ENCODE peak calls at places on chromosomes 1 and 21, in eight cellular contexts. M, S, D, R, J, G, N and U are unnamed samples.

GRCh38 chr1:116538527-116538926 is 32.3 kb downstream of the CD58 start:
- DNase-seq in M (no peak), S (no peak), D (no peak), R (no peak), J (no peak), G (no peak), N (peak; percentile 15), U (no peak)

GRCh38 chr1:99348375-99349132 is 84.3 kb downstream of the PLPPR4 start:
- DNase-seq in M (no peak), S (no peak), D (no peak), R (no peak), J (no peak), G (no peak), N (no peak), U (no peak)

GRCh38 chr1:19365711-19366110 is 53.6 kb downstream of the SLC66A1 start:
- DNase-seq in M (no peak), S (no peak), D (no peak), R (no peak), J (no peak), G (no peak), N (no peak), U (no peak)

GRCh38 chr1:155167166-155168104 is 5.7 kb downstream of the KRTCAP2 start:
- DNase-seq in M (peak; percentile 94), S (peak; percentile 50), D (peak; percentile 92), R (peak; percentile 89), J (peak; percentile 94), G (peak; percentile 96), N (peak; percentile 89), U (peak; percentile 95)

GRCh38 chr21:16408280-16408669 is 678.5 kb downstream of the USP25 start:
- DNase-seq in M (no peak), S (no peak), D (no peak), R (no peak), J (no peak), G (no peak), N (no peak), U (no peak)

GRCh38 chr1:201999625-202000238 is 10.7 kb upstream of the ELF3 start:
- DNase-seq in M (no peak), S (no peak), D (peak; percentile 55), R (peak; percentile 76), J (peak; percentile 49), G (peak; percentile 37), N (no peak), U (no peak)

GRCh38 chr1:47759581-47760247 is 237.5 kb downstream of the TRABD2B start:
- DNase-seq in M (no peak), S (no peak), D (no peak), R (no peak), J (peak; percentile 3), G (peak; percentile 25), N (no peak), U (no peak)

GRCh38 chr1:60678381-60678780 is 404.0 kb upstream of the NFIA start:
- DNase-seq in M (no peak), S (no peak), D (no peak), R (no peak), J (no peak), G (no peak), N (no peak), U (no peak)

GRCh38 chr1:93448983-93449805 is 1.3 kb downstream of the FNBP1L start:
- DNase-seq in M (no peak), S (peak; percentile 84), D (peak; percentile 56), R (peak; percentile 44), J (peak; percentile 70), G (no peak), N (no peak), U (no peak)

GRCh38 chr21:41458121-41458520 is 32.1 kb downstream of the MX1 start:
- DNase-seq in M (no peak), S (no peak), D (no peak), R (no peak), J (no peak), G (no peak), N (no peak), U (no peak)

GRCh38 chr1:207691006-207691405 is 46.1 kb downstream of the CR1L start:
- DNase-seq in M (no peak), S (no peak), D (no peak), R (no peak), J (no peak), G (no peak), N (no peak), U (no peak)

GRCh38 chr1:21885236-21886037 is 51.7 kb downstream of the HSPG2 start:
- DNase-seq in M (no peak), S (no peak), D (no peak), R (no peak), J (no peak), G (peak; percentile 63), N (no peak), U (no peak)

GRCh38 chr1:172999349-172999748 is 51.4 kb downstream of the TNFSF18 start:
- DNase-seq in M (no peak), S (no peak), D (no peak), R (no peak), J (no peak), G (no peak), N (no peak), U (no peak)

GRCh38 chr1:59013276-59013927 is 229.6 kb upstream of the JUN start:
- DNase-seq in M (peak; percentile 85), S (peak; percentile 68), D (peak; percentile 57), R (no peak), J (peak; percentile 62), G (peak; percentile 82), N (no peak), U (no peak)

GRCh38 chr1:91732291-91732953 is 153.5 kb downstream of the TGFBR3 start:
- DNase-seq in M (peak; percentile 78), S (no peak), D (no peak), R (no peak), J (no peak), G (no peak), N (peak; percentile 66), U (no peak)

GRCh38 chr1:44835738-44836675 is 7.0 kb downstream of the PTCH2 start:
- DNase-seq in M (peak; percentile 87), S (no peak), D (peak; percentile 88), R (peak; percentile 83), J (peak; percentile 90), G (peak; percentile 95), N (peak; percentile 77), U (no peak)

GRCh38 chr1:210291786-210292275 is 36.9 kb upstream of the HHAT start:
- DNase-seq in M (peak; percentile 76), S (no peak), D (no peak), R (peak; percentile 83), J (no peak), G (no peak), N (no peak), U (no peak)

GRCh38 chr1:56404561-56405030 is 174.8 kb downstream of the PLPP3 start:
- DNase-seq in M (no peak), S (no peak), D (no peak), R (no peak), J (no peak), G (no peak), N (no peak), U (no peak)

GRCh38 chr1:199512037-199512710 is 515.3 kb upstream of the NR5A2 start:
- DNase-seq in M (no peak), S (no peak), D (no peak), R (no peak), J (no peak), G (no peak), N (no peak), U (no peak)

GRCh38 chr1:18836654-18837053 is 22.8 kb downstream of the TAS1R2 start:
- DNase-seq in M (no peak), S (no peak), D (no peak), R (peak; percentile 41), J (no peak), G (peak; percentile 29), N (peak; percentile 22), U (no peak)

GRCh38 chr1:228316589-228317387 is 89.8 kb downstream of the TRIM11 start:
- DNase-seq in M (peak; percentile 59), S (peak; percentile 83), D (no peak), R (no peak), J (no peak), G (peak; percentile 69), N (no peak), U (no peak)

GRCh38 chr1:74505889-74506288 is 6.5 kb downstream of the LRRC53 start:
- DNase-seq in M (no peak), S (no peak), D (no peak), R (peak; percentile 53), J (no peak), G (no peak), N (no peak), U (no peak)

GRCh38 chr1:74681001-74681400 is 7.4 kb upstream of the ERICH3 start:
- DNase-seq in M (no peak), S (no peak), D (no peak), R (no peak), J (no peak), G (no peak), N (no peak), U (no peak)

DNA sequence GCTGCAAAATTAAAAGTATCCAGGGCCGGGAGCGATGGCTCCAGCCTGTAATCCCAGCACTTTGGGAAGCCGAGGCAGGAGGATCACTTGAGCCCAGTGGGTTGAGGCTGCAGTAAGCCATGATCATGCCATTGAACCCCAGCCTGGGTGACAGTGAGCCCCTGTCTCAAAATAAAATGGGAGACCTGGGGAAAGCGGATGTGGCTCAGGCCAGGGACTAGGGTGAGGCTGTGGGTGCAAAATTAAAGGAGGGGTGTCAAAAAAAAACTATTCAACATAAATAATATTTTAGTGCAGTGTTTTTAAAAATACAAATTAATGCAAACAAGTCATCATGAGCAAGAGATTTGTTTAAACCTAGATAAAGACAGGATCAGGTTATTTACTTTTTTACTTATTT is 100.1 kb upstream of the SLC45A1 start:
- DNase-seq in M (no peak), S (no peak), D (no peak), R (no peak), J (no peak), G (no peak), N (no peak), U (no peak)
- H3K9me3 ChIP-seq in M (no peaks in the 10 kb centered on the region), S (no peaks in the 10 kb centered on the region), D (no peaks in the 10 kb centered on the region), R (no peaks in the 10 kb centered on the region), J (no peaks in the 10 kb centered on the region), G (no peaks in the 10 kb centered on the region), N (no peaks in the 10 kb centered on the region), U (no peaks in the 10 kb centered on the region)

DNA sequence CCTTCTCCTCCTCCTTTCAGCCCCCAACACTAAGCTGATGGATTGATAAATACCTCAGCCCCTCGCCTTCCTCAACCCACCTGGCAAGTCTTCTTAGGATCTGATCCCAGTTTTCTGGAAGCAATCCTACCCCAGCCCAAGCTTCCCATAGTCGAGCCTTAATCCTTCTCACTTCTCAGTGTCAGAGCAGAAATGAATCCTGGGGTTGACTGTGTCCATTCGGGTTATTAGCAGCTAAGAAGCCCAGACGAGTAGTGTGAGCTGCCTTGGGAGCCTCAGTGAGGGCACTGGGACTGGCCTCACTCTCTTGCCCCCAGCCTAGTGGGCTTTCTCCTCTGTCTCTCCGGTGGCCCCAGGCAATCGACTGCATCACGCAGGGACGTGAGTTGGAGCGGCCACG is 12.4 kb upstream of the PEAR1 start:
- DNase-seq in M (no peak), S (no peak), D (no peak), R (no peak), J (no peak), G (no peak), N (no peak), U (no peak)
- TF ChIP-seq POLR2AphosphoS5 in M (no peak), S (no peak), D (no peak), R (no peak), J (no peak), G (no peak), N (no peak), U (no peak)

GRCh38 chr1:46485564-46486431 is 3.8 kb upstream of the DMBX1 start:
- DNase-seq in M (no peak), S (peak; percentile 78), D (no peak), R (peak; percentile 58), J (no peak), G (peak; percentile 54), N (no peak), U (no peak)
- H3K4me3 ChIP-seq in M (no peak overlapping the region), S (no peak overlapping the region), D (no peak overlapping the region), R (no peak overlapping the region), J (no peak overlapping the region), G (no peak overlapping the region), N (no peak overlapping the region), U (no peak overlapping the region)

GRCh38 chr21:39809936-39810335 is 57.3 kb upstream of the PCP4 start:
- DNase-seq in M (no peak), S (no peak), D (no peak), R (no peak), J (no peak), G (no peak), N (no peak), U (no peak)
- H3K9me3 ChIP-seq in M (no peaks in the 10 kb centered on the region), S (no peaks in the 10 kb centered on the region), D (peaks cover 6% of the 10 kb centered on the region), R (no peaks in the 10 kb centered on the region), J (no peaks in the 10 kb centered on the region), G (no peaks in the 10 kb centered on the region), N (peaks cover 3% of the 10 kb centered on the region), U (no peaks in the 10 kb centered on the region)